ENCODE peak calls at places on chromosomes 1 and 21, in nine cellular contexts. Y, M, A, J, L, I, U, E and T are unnamed samples.

GRCh38 chr1:9798236-9799130 is 25.3 kb downstream of the CLSTN1 start:
- DNase-seq in Y (no peak), M (peak; percentile 30), A (peak; percentile 86), J (no peak), L (peak; percentile 33), I (no peak), U (no peak), E (no peak), T (peak; percentile 78)

GRCh38 chr1:206001476-206001888 is 1.7 kb downstream of the RAB7B start:
- DNase-seq in Y (peak; percentile 89), M (peak; percentile 48), A (peak; percentile 87), J (no peak), L (peak; percentile 79), I (peak; percentile 84), U (no peak), E (no peak), T (peak; percentile 88)

GRCh38 chr1:225762002-225762441 is 15.6 kb upstream of the SRP9 start:
- DNase-seq in Y (no peak), M (no peak), A (no peak), J (no peak), L (no peak), I (no peak), U (no peak), E (no peak), T (no peak)

GRCh38 chr1:36342426-36343185 is 19.2 kb upstream of the EVA1B start:
- DNase-seq in Y (no peak), M (no peak), A (peak; percentile 67), J (no peak), L (no peak), I (no peak), U (peak; percentile 69), E (no peak), T (no peak)

GRCh38 chr1:207077470-207078377 is 10.9 kb upstream of the C4BPB start:
- DNase-seq in Y (peak; percentile 38), M (peak; percentile 67), A (peak; percentile 83), J (peak; percentile 41), L (peak; percentile 51), I (peak; percentile 64), U (peak; percentile 71), E (no peak), T (peak; percentile 52)

GRCh38 chr1:232923739-232924386 is 26.5 kb upstream of the NTPCR start:
- DNase-seq in Y (peak; percentile 83), M (no peak), A (no peak), J (peak; percentile 8), L (no peak), I (no peak), U (peak; percentile 33), E (no peak), T (no peak)

GRCh38 chr21:19256934-19257660 is 853.5 kb upstream of the TMPRSS15 start:
- DNase-seq in Y (no peak), M (no peak), A (no peak), J (no peak), L (no peak), I (no peak), U (no peak), E (no peak), T (no peak)

GRCh38 chr1:90475623-90476022 is 241.5 kb downstream of the BARHL2 start:
- DNase-seq in Y (no peak), M (no peak), A (no peak), J (no peak), L (no peak), I (no peak), U (no peak), E (no peak), T (no peak)

GRCh38 chr1:235304549-235305451 is 23.2 kb downstream of the ARID4B start:
- DNase-seq in Y (no peak), M (no peak), A (no peak), J (no peak), L (no peak), I (no peak), U (peak; percentile 31), E (no peak), T (no peak)

GRCh38 chr1:218380125-218380977 is 35.2 kb downstream of the TGFB2 start:
- DNase-seq in Y (peak; percentile 79), M (peak; percentile 74), A (peak; percentile 34), J (no peak), L (peak; percentile 69), I (peak; percentile 60), U (no peak), E (no peak), T (peak; percentile 87)

GRCh38 chr21:39060485-39061099 is 122.7 kb downstream of the PSMG1 start:
- DNase-seq in Y (no peak), M (no peak), A (no peak), J (no peak), L (no peak), I (no peak), U (no peak), E (no peak), T (no peak)

GRCh38 chr1:214638997-214639396 is 36.0 kb downstream of the CENPF start:
- DNase-seq in Y (no peak), M (no peak), A (no peak), J (no peak), L (no peak), I (no peak), U (no peak), E (no peak), T (no peak)

GRCh38 chr1:116808476-116809180 is 54.4 kb downstream of the CD2 start:
- DNase-seq in Y (no peak), M (no peak), A (no peak), J (no peak), L (no peak), I (no peak), U (no peak), E (no peak), T (no peak)

GRCh38 chr1:44208216-44208615 is 5.1 kb upstream of the DMAP1 start:
- DNase-seq in Y (no peak), M (no peak), A (no peak), J (no peak), L (no peak), I (no peak), U (no peak), E (no peak), T (no peak)
- TF ChIP-seq CTCF in Y (no peak), M (no peak), A (no peak), J (no peak), L (no peak), I (no peak), U (no peak), E (no peak), T (no peak)

DNA sequence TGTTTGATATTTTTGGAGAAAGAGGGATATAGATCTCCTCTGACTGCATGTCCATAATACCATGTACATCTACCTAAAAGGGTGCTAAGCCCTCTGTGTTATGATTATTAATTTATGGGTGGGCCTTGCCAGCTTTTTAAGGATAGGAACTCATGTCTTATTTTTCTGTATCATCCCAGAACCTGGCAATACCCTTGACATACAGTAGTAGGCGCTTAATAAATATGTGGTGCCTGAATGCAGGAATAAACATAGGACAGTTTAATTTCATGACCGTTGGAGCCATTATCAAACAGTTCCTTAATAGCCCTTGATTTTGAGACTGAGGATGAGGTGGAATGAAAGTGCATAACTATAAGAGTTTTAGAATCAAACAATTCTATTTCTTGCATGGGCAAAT is 12.5 kb upstream of the ATP6V1G3 start:
- DNase-seq in Y (no peak), M (no peak), A (no peak), J (no peak), L (no peak), I (no peak), U (no peak), E (no peak), T (no peak)
- TF ChIP-seq CTCF in Y (no peak), M (no peak), A (no peak), J (peak; percentile 4), L (no peak), I (no peak), U (no peak), E (no peak), T (no peak)

DNA sequence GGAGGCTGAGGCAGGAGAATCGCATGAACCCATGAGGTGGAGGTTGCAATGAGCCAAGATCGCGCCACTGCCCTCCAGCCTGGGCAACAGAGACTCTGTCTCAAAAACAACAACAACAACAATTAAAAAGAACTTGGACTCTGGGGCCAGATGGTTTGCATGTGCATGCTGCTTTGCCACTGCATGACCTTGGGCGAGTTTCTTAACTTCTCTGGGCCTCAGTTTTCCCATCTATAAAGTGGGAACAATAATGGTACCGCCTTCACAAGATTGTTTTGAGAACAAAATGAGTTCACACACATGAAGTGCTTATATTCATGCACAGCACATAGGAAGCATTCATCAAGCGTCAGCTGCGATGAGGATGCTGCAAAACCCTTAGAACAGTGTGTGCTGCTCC is 74.6 kb downstream of the MAN1C1 start:
- DNase-seq in Y (no peak), M (no peak), A (no peak), J (no peak), L (no peak), I (no peak), U (no peak), E (no peak), T (no peak)
- TF ChIP-seq CTCF in Y (no peak), M (no peak), A (no peak), J (no peak), L (no peak), I (no peak), U (no peak), E (no peak), T (no peak)

GRCh38 chr1:54275349-54275748 is 75.4 kb downstream of the MRPL37 start:
- DNase-seq in Y (no peak), M (peak; percentile 65), A (peak; percentile 77), J (no peak), L (no peak), I (no peak), U (no peak), E (peak; percentile 81), T (no peak)
- TF ChIP-seq CTCF in Y (no peak), M (no peak), A (peak; percentile 54), J (no peak), L (peak; percentile 50), I (no peak), U (no peak), E (peak; percentile 22), T (no peak)